ENCODE peak calls at places on chromosomes 6 and 20, in eight cellular contexts. F is stomach, T is GM12891, S is K562, Z is heart left ventricle, K is erythroblast, C is uterus, O is breast epithelium. J is an unnamed sample.

GRCh38 chr6:161236091-161236633 is 37.7 kb downstream of the AGPAT4 start:
- DNase-seq in F (no peak), T (no peak), S (no peak), Z (no peak), K (no peak), C (no peak), O (no peak), J (no peak)

GRCh38 chr20:58246346-58246745 is 17.9 kb upstream of the ANKRD60 start:
- DNase-seq in F (no peak), T (no peak), S (no peak), Z (no peak), K (peak; percentile 10), C (no peak), O (no peak), J (no peak)

GRCh38 chr6:1686117-1687098 is 76.7 kb downstream of the FOXC1 start:
- DNase-seq in F (peak; percentile 36), T (no peak), S (no peak), Z (peak; percentile 25), K (no peak), C (no peak), O (no peak), J (peak; percentile 51)

GRCh38 chr6:147508871-147509608 is 550 bp downstream of the SAMD5 start:
- DNase-seq in F (no peak), T (peak; percentile 14), S (peak; percentile 52), Z (no peak), K (peak; percentile 24), C (peak; percentile 17), O (no peak), J (no peak)

GRCh38 chr6:134340574-134340973 is 22.7 kb upstream of the SGK1 start:
- DNase-seq in F (no peak), T (no peak), S (no peak), Z (no peak), K (no peak), C (no peak), O (no peak), J (no peak)

GRCh38 chr6:110341671-110342304 is 16.4 kb downstream of the METTL24 start:
- DNase-seq in F (no peak), T (no peak), S (peak; percentile 17), Z (no peak), K (peak; percentile 30), C (peak; percentile 40), O (no peak), J (no peak)

GRCh38 chr6:54262499-54262898 is 45.7 kb upstream of the TINAG start:
- DNase-seq in F (no peak), T (no peak), S (no peak), Z (no peak), K (no peak), C (no peak), O (no peak), J (no peak)

GRCh38 chr6:83976037-83976755 is 57.4 kb upstream of the MRAP2 start:
- DNase-seq in F (no peak), T (no peak), S (no peak), Z (no peak), K (no peak), C (no peak), O (no peak), J (no peak)

GRCh38 chr6:33819021-33819420 is 15.2 kb upstream of the MLN start:
- DNase-seq in F (no peak), T (no peak), S (no peak), Z (no peak), K (no peak), C (no peak), O (no peak), J (no peak)

GRCh38 chr6:15062311-15063252 is 183.3 kb upstream of the JARID2 start:
- DNase-seq in F (no peak), T (no peak), S (peak; percentile 48), Z (no peak), K (peak; percentile 81), C (no peak), O (no peak), J (no peak)

GRCh38 chr6:122995930-122996796 is at the start of gene CLVS2:
- DNase-seq in F (no peak), T (no peak), S (no peak), Z (no peak), K (no peak), C (peak; percentile 55), O (no peak), J (no peak)

DNA sequence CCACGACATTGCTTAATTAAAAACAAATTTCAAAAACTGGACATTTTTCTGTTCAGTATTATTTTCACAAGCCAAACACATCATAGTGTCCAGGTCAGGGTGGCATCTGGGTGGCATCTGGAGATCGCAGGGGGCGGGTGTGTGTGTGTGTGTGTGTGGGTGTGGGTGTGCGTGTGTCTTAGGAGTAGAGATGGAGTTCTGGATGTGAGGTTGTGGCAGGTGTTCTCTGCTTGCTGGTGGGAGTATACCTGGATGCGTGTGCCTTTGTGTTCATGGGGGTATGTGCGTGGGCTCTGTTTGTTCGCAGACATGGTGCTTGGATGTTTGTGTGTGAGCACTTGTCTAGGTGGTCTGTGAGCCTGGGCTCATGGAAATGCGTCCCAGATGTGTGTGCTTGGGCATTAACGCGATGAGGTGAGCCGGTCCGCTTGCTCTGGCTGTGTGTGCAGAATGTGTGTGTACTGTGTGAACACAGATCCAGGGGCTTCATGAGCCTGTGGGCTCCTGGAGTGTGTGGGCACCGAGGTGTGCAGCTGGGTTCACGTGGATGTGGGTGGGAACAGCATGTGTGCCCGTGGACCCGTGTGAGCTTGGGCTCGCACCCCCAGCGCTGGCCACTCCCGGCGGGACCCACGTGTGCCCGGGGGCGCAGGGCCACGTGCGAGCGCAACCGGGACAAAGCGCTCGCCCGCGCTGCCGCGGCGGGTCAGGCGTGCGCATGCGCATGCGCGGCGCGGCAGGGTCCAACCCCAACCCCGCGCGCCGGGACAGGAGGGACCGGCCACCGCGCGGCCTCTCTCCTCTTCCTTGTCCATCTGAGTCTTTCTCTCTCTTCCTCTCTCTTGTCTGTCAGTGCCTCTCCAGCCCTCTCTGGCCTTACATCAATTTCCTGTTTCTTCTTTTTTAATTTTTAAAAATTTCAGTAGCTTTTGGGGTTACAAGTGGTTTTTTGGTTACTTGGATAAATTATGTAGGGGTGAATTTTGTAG is 60.4 kb downstream of the SRC start:
- DNase-seq in F (peak; percentile 45), T (peak; percentile 83), S (peak; percentile 95), Z (no peak), K (peak; percentile 66), C (no peak), O (no peak), J (peak; percentile 75)
- TF ChIP-seq POLR2A in F (no peak), T (peak; percentile 15), S (peak; percentile 60), Z (no peak), K (no peak), C (no peak), O (no peak), J (peak; percentile 25)

GRCh38 chr20:48689388-48689787 is 138.4 kb downstream of the PREX1 start:
- DNase-seq in F (no peak), T (no peak), S (no peak), Z (no peak), K (no peak), C (no peak), O (no peak), J (no peak)

GRCh38 chr20:48691523-48691922 is 136.3 kb downstream of the PREX1 start:
- DNase-seq in F (no peak), T (no peak), S (no peak), Z (no peak), K (no peak), C (no peak), O (no peak), J (no peak)

GRCh38 chr20:48688579-48688978 is 139.2 kb downstream of the PREX1 start:
- DNase-seq in F (no peak), T (no peak), S (no peak), Z (no peak), K (no peak), C (no peak), O (no peak), J (no peak)

GRCh38 chr20:48689874-48690571 is 137.8 kb downstream of the PREX1 start:
- DNase-seq in F (no peak), T (no peak), S (no peak), Z (no peak), K (no peak), C (no peak), O (no peak), J (no peak)

DNA sequence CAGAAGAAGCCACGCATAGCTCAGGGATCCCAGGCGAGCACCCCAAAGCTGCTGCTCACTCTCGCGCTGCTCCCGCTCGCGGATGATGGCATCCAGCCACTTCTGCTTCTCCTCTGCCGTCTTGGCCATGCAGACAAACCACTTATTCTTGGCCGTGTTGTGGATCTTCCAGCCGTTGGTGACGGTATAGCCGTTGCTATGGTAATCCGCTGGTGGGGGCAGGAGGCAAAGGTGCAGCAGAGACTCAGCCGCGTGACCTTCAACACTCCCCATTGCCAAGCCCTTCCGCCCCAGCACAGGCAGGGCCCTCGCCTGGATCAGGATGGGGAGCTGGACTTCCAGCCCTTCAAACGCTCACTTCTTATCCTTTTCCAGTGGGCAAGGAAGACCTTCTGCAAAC is 136.9 kb downstream of the PREX1 start:
- DNase-seq in F (no peak), T (no peak), S (peak; percentile 48), Z (no peak), K (no peak), C (no peak), O (no peak), J (no peak)
- TF ChIP-seq POLR2A in F (no peak), T (no peak), S (no peak), Z (no peak), K (no peak), C (no peak), O (no peak), J (no peak)

GRCh38 chr6:29627762-29628418 is 5.1 kb downstream of the GABBR1 start:
- DNase-seq in F (peak; percentile 52), T (peak; percentile 49), S (peak; percentile 97), Z (peak; percentile 83), K (peak; percentile 37), C (peak; percentile 90), O (peak; percentile 63), J (peak; percentile 81)
- TF ChIP-seq POLR2A in F (no peak), T (no peak), S (peak; percentile 92), Z (peak; percentile 67), K (no peak), C (peak; percentile 91), O (peak; percentile 71), J (peak; percentile 93)

GRCh38 chr6:144659735-144660246 is 374.7 kb downstream of the UTRN start:
- DNase-seq in F (no peak), T (no peak), S (no peak), Z (no peak), K (no peak), C (no peak), O (no peak), J (no peak)

GRCh38 chr6:144659202-144659731 is 374.1 kb downstream of the UTRN start:
- DNase-seq in F (no peak), T (no peak), S (no peak), Z (peak; percentile 20), K (no peak), C (peak; percentile 51), O (peak; percentile 21), J (no peak)

GRCh38 chr6:144662812-144663211 is 377.7 kb downstream of the UTRN start:
- DNase-seq in F (no peak), T (no peak), S (no peak), Z (no peak), K (no peak), C (no peak), O (no peak), J (no peak)

GRCh38 chr6:144661101-144661806 is 376.1 kb downstream of the UTRN start:
- DNase-seq in F (no peak), T (no peak), S (no peak), Z (no peak), K (no peak), C (no peak), O (no peak), J (no peak)

DNA sequence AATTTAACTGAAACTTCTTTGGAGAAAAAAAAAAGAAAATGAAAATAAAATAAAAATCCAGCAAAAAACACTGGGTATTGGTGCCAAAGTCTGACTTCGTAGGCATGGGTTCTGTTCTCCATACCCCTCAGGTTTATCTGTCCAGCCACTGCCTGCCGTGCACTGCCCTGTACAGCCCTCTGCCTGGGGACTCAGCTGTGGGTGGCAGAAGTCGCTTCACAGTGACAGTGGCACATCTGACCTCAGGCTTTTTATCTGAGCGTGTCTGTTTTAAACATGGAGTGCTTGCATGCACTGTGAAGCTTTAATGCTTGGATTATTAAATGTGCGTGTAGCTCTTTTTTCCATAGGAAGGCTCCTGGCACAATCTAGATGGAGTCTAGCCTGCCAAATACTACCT is 375.4 kb downstream of the UTRN start:
- DNase-seq in F (no peak), T (no peak), S (no peak), Z (no peak), K (no peak), C (no peak), O (no peak), J (no peak)
- TF ChIP-seq POLR2A in F (no peak), T (no peak), S (no peak), Z (no peak), K (no peak), C (no peak), O (no peak), J (no peak)